ENCODE peak calls at places on chromosome 15, in four cellular contexts. J, A, K and O are unnamed samples.

GRCh38 chr15:25611603-25612002 is 172.8 kb upstream of the UBE3A start:
- DNase-seq in A (peak; percentile 70), J (no peak), K (no peak), O (no peak)

GRCh38 chr15:52527898-52528464 is 699 bp downstream of the MYO5A start:
- DNase-seq in K (peak; percentile 33), A (peak; percentile 40), J (no peak), O (no peak)

GRCh38 chr15:40287968-40288367 is 5.1 kb upstream of the ANKRD63 start:
- DNase-seq in A (no peak), K (no peak), J (no peak), O (no peak)

GRCh38 chr15:90644526-90644925 is 72.6 kb upstream of the BLM start:
- DNase-seq in K (no peak), A (no peak), J (no peak), O (no peak)

GRCh38 chr15:45583731-45584639 is 3.2 kb upstream of the BLOC1S6 start:
- DNase-seq in J (no peak), A (no peak), K (no peak), O (no peak)

GRCh38 chr15:86762874-86763273 is 683.2 kb downstream of the AGBL1 start:
- DNase-seq in K (no peak), A (no peak), J (no peak), O (no peak)

GRCh38 chr15:62068787-62069170 is 2.0 kb downstream of the C2CD4A start:
- DNase-seq in A (no peak), K (no peak), J (no peak), O (no peak)

GRCh38 chr15:61282661-61283060 is 53.6 kb upstream of the RORA start:
- DNase-seq in J (no peak), A (no peak), K (no peak), O (no peak)

GRCh38 chr15:90161946-90162345 is 39.2 kb upstream of the SEMA4B start:
- DNase-seq in K (no peak), A (no peak), J (no peak), O (peak; percentile 17)

GRCh38 chr15:66936115-66936863 is 129.1 kb upstream of the SMAD3 start:
- DNase-seq in K (no peak), J (no peak), A (peak; percentile 51), O (no peak)